ENCODE peak calls at places on chromosomes 1 and 21, in four cellular contexts. One of them, this sample, is unnamed. For H3K27me3, the result is how much of the 10 kb centered on the place peaks cover.

GRCh38 chr1:41540886-41541591 is 56.6 kb upstream of the EDN2 start:
- DNase-seq in Caco-2: no peak
- DNase-seq in A673: no peak
- DNase-seq in testis: no peak
- DNase-seq in this sample: no peak

GRCh38 chr1:188241629-188242028 is 1412.9 kb downstream of the PLA2G4A start:
- DNase-seq in testis: no peak
- DNase-seq in A673: no peak
- DNase-seq in Caco-2: no peak
- DNase-seq in this sample: no peak

GRCh38 chr1:11938722-11939526 is 4.4 kb downstream of the PLOD1 start:
- DNase-seq in testis: peak
- DNase-seq in A673: no peak
- DNase-seq in Caco-2: no peak
- DNase-seq in this sample: peak

GRCh38 chr1:17866451-17867029 is 111.4 kb downstream of the ACTL8 start:
- DNase-seq in Caco-2: no peak
- DNase-seq in A673: peak
- DNase-seq in testis: no peak
- DNase-seq in this sample: no peak

GRCh38 chr1:4137621-4138390 is 237.7 kb upstream of the C1orf174 start:
- DNase-seq in testis: peak
- DNase-seq in Caco-2: no peak
- DNase-seq in A673: no peak
- DNase-seq in this sample: no peak

GRCh38 chr1:155324717-155325595 is 4.3 kb downstream of the RUSC1 start:
- DNase-seq in A673: peak
- DNase-seq in testis: peak
- DNase-seq in Caco-2: peak
- DNase-seq in this sample: peak

GRCh38 chr1:25469177-25469576 is 38.5 kb downstream of the MACO1 start:
- DNase-seq in A673: no peak
- DNase-seq in testis: no peak
- DNase-seq in Caco-2: no peak
- DNase-seq in this sample: no peak

GRCh38 chr1:61079898-61080336 is 2.4 kb upstream of the NFIA start:
- DNase-seq in A673: peak
- DNase-seq in Caco-2: peak
- DNase-seq in testis: peak
- DNase-seq in this sample: peak

GRCh38 chr1:198929961-198930599 is 291.2 kb downstream of the PTPRC start:
- DNase-seq in A673: peak
- DNase-seq in Caco-2: no peak
- DNase-seq in testis: peak
- DNase-seq in this sample: no peak

GRCh38 chr1:55352801-55353180 is 137.6 kb upstream of the USP24 start:
- DNase-seq in testis: no peak
- DNase-seq in Caco-2: no peak
- DNase-seq in A673: no peak
- DNase-seq in this sample: no peak

GRCh38 chr1:99465176-99465900 is 180.6 kb upstream of the PALMD start:
- DNase-seq in Caco-2: no peak
- DNase-seq in A673: no peak
- DNase-seq in testis: no peak
- DNase-seq in this sample: peak

GRCh38 chr1:170157820-170158219 is 12.1 kb downstream of the NTMT2 start:
- DNase-seq in A673: no peak
- DNase-seq in Caco-2: no peak
- DNase-seq in testis: no peak
- DNase-seq in this sample: no peak

GRCh38 chr1:5953386-5953785 is 38.8 kb downstream of the NPHP4 start:
- DNase-seq in A673: no peak
- DNase-seq in testis: no peak
- DNase-seq in Caco-2: no peak
- DNase-seq in this sample: no peak

GRCh38 chr1:22739648-22740385 is 29.2 kb downstream of the EPHB2 start:
- DNase-seq in A673: no peak
- DNase-seq in Caco-2: no peak
- DNase-seq in testis: peak
- DNase-seq in this sample: peak

GRCh38 chr21:39687069-39687468 is 57.9 kb upstream of the IGSF5 start:
- DNase-seq in Caco-2: no peak
- DNase-seq in testis: no peak
- DNase-seq in A673: no peak
- DNase-seq in this sample: no peak

GRCh38 chr1:155000725-155001437 is 1.7 kb upstream of the ZBTB7B start:
- DNase-seq in testis: peak
- DNase-seq in Caco-2: peak
- DNase-seq in A673: peak
- DNase-seq in this sample: peak

GRCh38 chr1:906532-907420 is 16.9 kb upstream of the SAMD11 start:
- DNase-seq in Caco-2: no peak
- DNase-seq in testis: peak
- DNase-seq in A673: no peak
- DNase-seq in this sample: no peak

GRCh38 chr1:205700865-205701401 is 20.6 kb upstream of the SLC45A3 start:
- DNase-seq in testis: peak
- DNase-seq in A673: peak
- DNase-seq in Caco-2: no peak
- DNase-seq in this sample: peak

GRCh38 chr1:113540328-113540727 is 150.0 kb downstream of the MAGI3 start:
- DNase-seq in Caco-2: no peak
- DNase-seq in testis: no peak
- DNase-seq in A673: no peak
- DNase-seq in this sample: no peak

GRCh38 chr1:177033628-177034027 is 130.9 kb downstream of the ASTN1 start:
- DNase-seq in A673: no peak
- DNase-seq in Caco-2: no peak
- DNase-seq in testis: no peak
- DNase-seq in this sample: no peak

GRCh38 chr1:206829875-206830274 is 35.5 kb upstream of the IL20 start:
- DNase-seq in A673: no peak
- DNase-seq in Caco-2: no peak
- DNase-seq in testis: no peak
- DNase-seq in this sample: no peak

GRCh38 chr1:94801919-94802546 is 18.1 kb upstream of the SLC44A3 start:
- DNase-seq in testis: peak
- DNase-seq in A673: peak
- DNase-seq in Caco-2: peak
- DNase-seq in this sample: peak

GRCh38 chr1:214281902-214282695 is 1.1 kb downstream of the SMYD2 start:
- DNase-seq in A673: peak
- DNase-seq in Caco-2: peak
- DNase-seq in testis: peak
- DNase-seq in this sample: no peak

GRCh38 chr1:206070627-206071304 is 17.8 kb downstream of the RHEX start:
- DNase-seq in A673: no peak
- DNase-seq in testis: no peak
- DNase-seq in Caco-2: no peak
- DNase-seq in this sample: no peak

GRCh38 chr1:68378296-68379084 is 71.3 kb downstream of the RPE65 start:
- DNase-seq in A673: peak
- DNase-seq in Caco-2: no peak
- DNase-seq in testis: no peak
- DNase-seq in this sample: no peak

GRCh38 chr1:181140398-181140797 is 51.9 kb downstream of the IER5 start:
- DNase-seq in testis: no peak
- DNase-seq in A673: no peak
- DNase-seq in Caco-2: no peak
- DNase-seq in this sample: no peak

GRCh38 chr1:8456306-8456912 is 138.5 kb downstream of the SLC45A1 start:
- DNase-seq in testis: no peak
- DNase-seq in A673: peak
- DNase-seq in Caco-2: no peak
- DNase-seq in this sample: no peak

GRCh38 chr1:231584117-231584516 is 42.5 kb upstream of the DISC1 start:
- DNase-seq in A673: peak
- DNase-seq in Caco-2: peak
- DNase-seq in testis: peak
- DNase-seq in this sample: no peak

GRCh38 chr1:59474496-59474895 is 177.6 kb downstream of the FGGY start:
- DNase-seq in A673: no peak
- DNase-seq in Caco-2: no peak
- DNase-seq in testis: no peak
- DNase-seq in this sample: no peak

GRCh38 chr1:185969524-185969991 is 235.4 kb downstream of the HMCN1 start:
- DNase-seq in testis: no peak
- DNase-seq in A673: no peak
- DNase-seq in Caco-2: no peak
- DNase-seq in this sample: no peak

GRCh38 chr1:87450615-87451209 is 122.0 kb downstream of the LMO4 start:
- DNase-seq in testis: no peak
- DNase-seq in A673: no peak
- DNase-seq in Caco-2: peak
- DNase-seq in this sample: no peak

GRCh38 chr1:54940027-54940426 is 40.4 kb upstream of the TMEM61 start:
- DNase-seq in Caco-2: no peak
- DNase-seq in testis: no peak
- DNase-seq in A673: peak
- DNase-seq in this sample: no peak

GRCh38 chr1:151542710-151543129 is 2.6 kb downstream of the TUFT1 start:
- DNase-seq in A673: peak
- DNase-seq in testis: no peak
- DNase-seq in Caco-2: no peak
- DNase-seq in this sample: no peak

GRCh38 chr1:180925471-180926051 is 12.9 kb downstream of the KIAA1614 start:
- DNase-seq in testis: no peak
- DNase-seq in A673: no peak
- DNase-seq in Caco-2: peak
- DNase-seq in this sample: peak

GRCh38 chr21:36948686-36949085 is 17.8 kb downstream of the HLCS start:
- DNase-seq in Caco-2: no peak
- DNase-seq in testis: no peak
- DNase-seq in A673: no peak
- DNase-seq in this sample: no peak

DNA sequence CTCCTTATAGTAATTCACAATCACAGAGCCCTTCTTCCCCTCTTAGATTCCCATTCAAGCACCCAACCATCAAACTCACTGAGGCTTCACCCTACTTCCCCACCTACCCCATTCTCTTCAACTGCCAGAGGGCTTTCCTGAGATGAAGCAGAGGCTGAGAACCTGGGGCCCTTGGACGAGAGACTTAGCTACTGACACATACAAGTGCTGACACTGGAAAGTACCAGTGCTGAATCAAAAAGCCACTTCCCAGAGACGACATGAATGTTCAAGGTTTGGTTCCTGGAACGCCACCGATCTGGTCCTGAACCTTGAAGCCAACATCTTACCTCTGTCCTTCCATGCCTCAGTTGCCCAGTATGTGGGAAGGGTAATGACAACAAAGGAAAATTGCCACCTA is 16.6 kb upstream of the RAP1A start:
- DNase-seq in A673: no peak
- DNase-seq in Caco-2: no peak
- DNase-seq in testis: no peak
- DNase-seq in this sample: no peak
- TF ChIP-seq CTCF in A673: no peak
- TF ChIP-seq CTCF in Caco-2: no peak
- TF ChIP-seq CTCF in testis: no peak
- TF ChIP-seq CTCF in this sample: no peak

GRCh38 chr1:159828176-159828575 is 1.5 kb downstream of the SLAMF8 start:
- DNase-seq in Caco-2: no peak
- DNase-seq in testis: no peak
- DNase-seq in A673: no peak
- DNase-seq in this sample: no peak

GRCh38 chr1:159827102-159827490 is 423 bp downstream of the SLAMF8 start:
- DNase-seq in A673: no peak
- DNase-seq in testis: no peak
- DNase-seq in Caco-2: no peak
- DNase-seq in this sample: no peak

GRCh38 chr1:159826436-159827101 is at the start of gene SLAMF8:
- DNase-seq in testis: peak
- DNase-seq in Caco-2: no peak
- DNase-seq in A673: no peak
- DNase-seq in this sample: no peak

GRCh38 chr1:159828916-159829634 is 2.4 kb downstream of the SLAMF8 start:
- DNase-seq in Caco-2: peak
- DNase-seq in testis: peak
- DNase-seq in A673: no peak
- DNase-seq in this sample: peak

DNA sequence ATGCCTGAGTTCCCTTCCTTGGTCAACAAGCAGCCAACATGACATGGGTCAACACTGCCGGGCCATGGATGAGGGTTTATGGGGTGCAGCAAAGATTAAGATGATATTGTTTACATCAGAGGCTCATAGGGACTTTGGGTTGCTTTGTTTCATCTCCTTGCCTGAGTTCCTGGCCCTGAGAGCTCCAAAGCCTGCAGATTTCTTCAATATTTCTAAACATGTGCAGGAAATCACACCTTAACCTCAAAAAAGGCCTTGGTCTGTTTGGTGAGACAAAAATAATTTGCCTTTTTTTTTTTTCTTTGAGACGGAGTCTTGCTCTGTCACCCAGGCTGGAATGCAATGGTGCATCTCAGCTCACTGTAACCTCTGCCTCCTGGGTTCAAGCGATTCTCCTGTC is 876 bp downstream of the SLAMF8 start:
- DNase-seq in A673: no peak
- DNase-seq in Caco-2: no peak
- DNase-seq in testis: no peak
- DNase-seq in this sample: no peak
- H3K27me3 ChIP-seq in A673: under half
- H3K27me3 ChIP-seq in Caco-2: under half
- H3K27me3 ChIP-seq in testis: under half
- H3K27me3 ChIP-seq in this sample: half or more

GRCh38 chr1:2914702-2915101 is 106.6 kb upstream of the ACTRT2 start:
- DNase-seq in Caco-2: no peak
- DNase-seq in testis: peak
- DNase-seq in A673: no peak
- DNase-seq in this sample: peak
- TF ChIP-seq CTCF in Caco-2: no peak
- TF ChIP-seq CTCF in testis: no peak
- TF ChIP-seq CTCF in A673: no peak
- TF ChIP-seq CTCF in this sample: peak

DNA sequence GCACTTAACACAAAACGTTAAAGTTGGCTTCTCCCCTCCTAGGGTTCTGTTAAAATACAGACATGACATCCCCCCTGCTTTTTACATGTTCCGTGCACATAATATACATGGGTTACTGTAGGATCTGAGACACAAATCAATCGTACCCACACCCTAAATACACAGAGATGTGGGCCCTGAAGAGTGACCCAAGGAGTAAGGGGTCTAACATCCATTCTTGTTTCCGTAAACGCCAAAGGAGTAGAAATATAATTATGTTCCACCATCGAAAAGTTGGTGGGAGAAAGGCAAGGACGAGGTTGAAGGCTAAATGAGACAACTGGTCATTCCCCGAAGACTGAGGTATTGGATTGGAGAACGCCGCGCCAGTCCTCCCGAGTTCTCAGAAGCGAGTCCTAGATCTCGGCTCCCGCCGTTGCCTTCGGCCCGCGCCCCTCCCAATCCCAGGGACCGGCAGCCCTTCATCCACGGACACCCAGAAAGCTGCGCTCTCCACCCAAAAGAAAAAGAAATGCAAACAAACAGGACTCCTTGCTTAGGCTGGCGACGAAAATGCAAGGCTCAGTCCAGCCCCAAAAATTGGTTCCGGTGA is 1.2 kb downstream of the TBX15 start:
- DNase-seq in testis: no peak
- DNase-seq in A673: no peak
- DNase-seq in Caco-2: no peak
- DNase-seq in this sample: no peak
- H3K27me3 ChIP-seq in testis: under half
- H3K27me3 ChIP-seq in A673: under half
- H3K27me3 ChIP-seq in Caco-2: under half
- H3K27me3 ChIP-seq in this sample: under half

This sample was measured in WERI-Rb-1.